ENCODE peak calls at places on chromosomes 5 and 9, in ten cellular contexts. N is esophagus squamous epithelium, F is transverse colon, J is endothelial cell of umbilical vein, P is gastrocnemius medialis, X is A549, G is HepG2, T is upper lobe of left lung, C is body of pancreas, W is HCT116. A is an unnamed sample.
A peak's percentile ranks its signal among the peaks of the same experiment; 100 is the strongest.

GRCh38 chr9:88927510-88927909 is 63.8 kb upstream of the S1PR3 start:
- DNase-seq in F (no peak), G (no peak), J (no peak), C (no peak), W (no peak), T (no peak), N (no peak), P (no peak), X (no peak), A (no peak)

GRCh38 chr5:54669845-54670635 is 152.5 kb downstream of the SNX18 start:
- DNase-seq in P (no peak), J (peak; percentile 51), N (no peak), W (no peak), C (no peak), T (no peak), G (no peak), X (no peak), F (no peak), A (no peak)

GRCh38 chr9:131812116-131812790 is 72.4 kb upstream of the RAPGEF1 start:
- DNase-seq in G (no peak), P (no peak), J (no peak), N (no peak), F (no peak), X (no peak), T (no peak), C (no peak), W (no peak), A (no peak)

GRCh38 chr9:127422787-127423186 is 1.4 kb upstream of the ZNF79 start:
- DNase-seq in N (no peak), F (no peak), C (no peak), J (no peak), W (no peak), T (no peak), X (no peak), P (no peak), G (no peak), A (no peak)

GRCh38 chr9:132547052-132547431 is 35.4 kb upstream of the BARHL1 start:
- DNase-seq in T (no peak), P (no peak), J (no peak), C (no peak), W (no peak), F (no peak), X (no peak), G (no peak), N (no peak), A (no peak)

GRCh38 chr5:66888613-66889012 is 292.4 kb downstream of the MAST4 start:
- DNase-seq in J (no peak), P (no peak), N (no peak), W (no peak), F (no peak), X (no peak), C (no peak), T (no peak), G (no peak), A (no peak)

GRCh38 chr5:180290568-180291233 is 1.2 kb downstream of the MAPK9 start:
- DNase-seq in P (no peak), C (no peak), N (no peak), J (peak; percentile 16), X (no peak), F (no peak), W (no peak), T (no peak), G (no peak), A (no peak)

GRCh38 chr5:157233515-157233914 is 32.4 kb upstream of the CYFIP2 start:
- DNase-seq in X (no peak), T (no peak), P (no peak), N (no peak), F (no peak), W (no peak), G (no peak), C (no peak), J (no peak), A (no peak)

GRCh38 chr5:138841531-138841930 is 33.6 kb downstream of the LRRTM2 start:
- DNase-seq in T (no peak), J (no peak), C (no peak), X (no peak), F (no peak), G (no peak), P (no peak), N (no peak), W (no peak), A (no peak)
- H3K4me1 ChIP-seq in T (peaks cover 24% of the 10 kb centered on the region), J (peaks cover 29% of the 10 kb centered on the region), C (peaks cover 32% of the 10 kb centered on the region), X (peaks cover 26% of the 10 kb centered on the region), F (peaks cover 27% of the 10 kb centered on the region), G (no peaks in the 10 kb centered on the region), P (peaks cover 59% of the 10 kb centered on the region), N (peaks cover 10% of the 10 kb centered on the region), W (no peaks in the 10 kb centered on the region), A (peaks cover 5% of the 10 kb centered on the region)

DNA sequence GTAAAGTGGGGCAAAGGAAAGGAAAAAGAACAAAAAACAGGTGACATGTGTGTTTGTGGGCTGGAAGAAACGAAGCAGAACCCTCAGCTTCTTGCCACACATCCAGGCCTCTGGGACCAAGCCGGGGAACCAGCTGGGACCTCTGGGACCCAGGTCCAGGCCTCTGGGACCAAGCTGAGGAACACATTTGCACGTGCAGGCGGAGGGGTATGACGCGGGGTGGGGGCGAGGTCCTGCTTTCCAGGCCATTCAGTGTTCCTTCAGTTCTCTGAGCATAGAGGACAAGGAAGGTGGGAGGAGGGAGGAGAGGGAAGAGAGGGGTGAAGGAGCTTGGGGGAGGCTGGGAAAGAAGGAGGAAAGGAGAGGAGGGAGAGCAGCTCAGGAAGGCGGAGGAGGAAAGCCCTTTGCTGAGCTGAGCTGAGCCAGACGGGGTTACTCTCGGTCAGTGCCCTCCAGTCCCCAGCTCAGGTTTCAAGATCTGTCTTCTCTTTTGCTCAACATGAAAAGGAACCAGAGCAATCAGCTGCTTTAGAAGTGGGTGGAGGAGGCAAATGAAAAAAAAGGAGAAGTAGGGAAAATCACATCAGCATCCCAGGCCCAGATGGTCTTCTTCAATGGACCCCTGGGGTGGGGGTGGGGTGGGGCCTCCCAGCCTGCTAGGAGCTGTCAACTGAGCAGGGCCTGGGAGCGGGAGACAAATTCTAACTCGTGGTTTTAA is 59.1 kb downstream of the ABCA1 start:
- DNase-seq in X (peak; percentile 68), W (no peak), N (no peak), J (peak; percentile 86), G (no peak), C (peak; percentile 73), T (peak; percentile 70), F (peak; percentile 46), P (peak; percentile 78), A (peak; percentile 90)
- H3K27ac ChIP-seq in X (peak overlapping the region; percentile 67), W (no peak overlapping the region), N (peak overlapping the region; percentile 70), J (no peak overlapping the region), G (no peak overlapping the region), C (peak overlapping the region; percentile 57), T (peak overlapping the region; percentile 39), F (peak overlapping the region; percentile 77), P (peak overlapping the region; percentile 90), A (peak overlapping the region; percentile 84)

GRCh38 chr5:72955143-72955767 is 586 bp upstream of the FCHO2 start:
- DNase-seq in W (no peak), J (no peak), F (peak; percentile 78), C (peak; percentile 80), P (peak; percentile 46), N (peak; percentile 28), X (no peak), G (peak; percentile 64), T (peak; percentile 84), A (no peak)

GRCh38 chr5:72955768-72956323 is at the start of gene FCHO2:
- DNase-seq in G (peak; percentile 90), J (peak; percentile 95), N (peak; percentile 84), F (peak; percentile 99), X (peak; percentile 95), P (peak; percentile 97), C (peak; percentile 98), W (peak; percentile 94), T (peak; percentile 100), A (peak; percentile 98)

GRCh38 chr5:72957337-72957736 is 1.5 kb downstream of the FCHO2 start:
- DNase-seq in J (no peak), W (no peak), G (no peak), N (no peak), C (no peak), P (no peak), T (no peak), X (no peak), F (no peak), A (no peak)

GRCh38 chr5:72954389-72954788 is 1.5 kb upstream of the FCHO2 start:
- DNase-seq in C (no peak), J (no peak), P (no peak), G (no peak), N (no peak), W (no peak), X (no peak), T (no peak), F (no peak), A (no peak)

DNA sequence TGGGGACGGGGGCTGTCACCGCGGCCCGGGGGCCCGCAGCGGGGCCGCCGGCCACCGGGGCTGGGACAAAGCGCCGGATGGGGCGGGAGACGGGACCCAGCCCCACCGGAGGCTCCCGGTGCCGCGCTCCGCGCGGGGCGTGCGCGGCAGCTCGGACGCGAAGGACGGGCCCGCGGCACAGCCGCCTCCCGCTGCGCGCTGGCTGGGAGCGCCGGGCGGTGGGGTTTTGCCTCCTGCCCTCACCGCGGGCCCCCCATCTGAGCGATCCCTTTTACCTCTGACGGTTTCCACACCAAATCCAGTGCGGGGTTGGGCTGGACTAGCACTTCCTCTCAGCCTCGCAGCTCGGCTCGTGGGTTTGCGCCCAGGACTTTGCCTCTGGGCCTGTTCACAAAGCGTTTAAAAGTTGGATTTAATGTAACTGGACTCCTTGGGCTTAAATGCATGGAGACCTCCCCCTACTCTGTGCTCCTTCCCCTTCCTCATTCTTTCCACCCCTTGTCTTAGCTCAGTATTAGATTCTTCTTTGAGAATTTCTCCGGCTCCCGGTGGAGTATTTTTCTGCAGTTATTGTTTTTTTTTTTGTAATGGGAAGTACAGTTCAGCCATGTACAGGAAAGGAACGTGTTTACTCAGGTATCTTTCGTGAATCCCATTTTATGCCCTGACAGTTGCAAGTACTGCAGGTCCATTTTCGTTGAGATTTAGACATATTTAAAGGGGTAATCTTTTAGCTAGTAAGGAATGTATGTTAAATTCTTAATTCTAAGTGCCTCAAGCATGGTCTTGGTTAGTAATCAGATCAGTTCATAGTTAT is 691 bp downstream of the FCHO2 start:
- DNase-seq in G (peak; percentile 29), T (peak; percentile 56), P (peak; percentile 25), C (peak; percentile 63), J (peak; percentile 70), X (peak; percentile 47), N (no peak), W (no peak), F (peak; percentile 51), A (peak; percentile 39)
- TF ChIP-seq POLR2A in G (no peak), T (no peak), P (no peak), C (no peak), J (peak; percentile 45), X (peak; percentile 12), N (no peak), W (no peak), F (peak; percentile 0), A (peak; percentile 16)

DNA sequence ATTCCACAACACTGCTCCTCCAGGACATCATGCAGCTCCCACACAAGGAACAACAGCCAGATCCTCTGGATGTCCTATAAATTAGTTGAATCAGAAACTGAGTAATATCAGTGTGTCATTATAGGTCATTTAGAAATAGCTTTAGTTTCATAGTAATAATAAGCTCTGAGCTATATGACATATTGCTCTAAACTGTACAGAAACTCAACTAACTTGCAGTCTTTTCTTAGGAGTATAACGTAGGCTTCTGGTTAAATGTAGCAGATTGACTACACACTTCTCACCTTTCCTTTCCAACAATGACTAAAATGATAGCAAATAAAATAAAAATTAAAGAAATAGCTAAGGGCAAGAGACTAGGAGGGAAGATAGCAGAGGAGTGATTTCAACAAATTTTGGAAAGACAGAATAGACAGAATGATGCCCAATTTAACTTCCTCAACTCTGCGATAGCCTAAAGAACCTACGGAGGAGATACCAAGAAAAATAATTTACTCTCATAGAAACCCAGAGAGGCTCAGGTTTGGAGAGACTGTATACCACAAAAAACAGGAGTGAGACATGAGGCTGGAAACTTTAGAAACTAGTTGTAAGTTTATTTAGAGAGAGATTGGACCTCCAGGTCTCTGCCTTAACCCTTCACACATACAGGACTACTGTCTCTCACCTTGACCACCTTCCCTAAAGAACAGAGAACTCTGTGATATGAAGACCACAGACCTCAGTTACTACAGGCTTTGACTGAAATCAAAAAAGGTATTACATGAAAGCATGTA is 193.7 kb downstream of the TSSK1B start:
- DNase-seq in G (no peak), J (no peak), P (no peak), C (no peak), F (no peak), N (no peak), W (no peak), X (no peak), T (no peak), A (no peak)
- H3K4me1 ChIP-seq in G (no peaks in the 10 kb centered on the region), J (peaks cover 7% of the 10 kb centered on the region), P (peaks cover 14% of the 10 kb centered on the region), C (no peaks in the 10 kb centered on the region), F (no peaks in the 10 kb centered on the region), N (peaks cover 3% of the 10 kb centered on the region), W (peaks cover 8% of the 10 kb centered on the region), X (no peaks in the 10 kb centered on the region), T (no peaks in the 10 kb centered on the region), A (no peaks in the 10 kb centered on the region)